ENCODE peak calls at places on chromosomes 4 and X, in five cellular contexts. G is IMR-90, W is H1, D is trophoblast cell, Z is mesenchymal stem cell. J is an unnamed sample.

GRCh38 chrX:33211356-33212254 is at the start of gene DMD:
- DNase-seq in G (peak; percentile 84), W (no peak), D (no peak), Z (peak; percentile 71), J (no peak)

GRCh38 chr4:69760455-69760854 is at the start of gene SULT1B1:
- DNase-seq in G (peak; percentile 43), W (no peak), D (no peak), Z (peak; percentile 45), J (no peak)

GRCh38 chr4:82681759-82682158 is 116.8 kb downstream of the SCD5 start:
- DNase-seq in G (no peak), W (no peak), D (no peak), Z (no peak), J (no peak)

GRCh38 chr4:146333187-146333894 is 119.0 kb downstream of the REELD1 start:
- DNase-seq in G (peak; percentile 68), W (no peak), D (no peak), Z (peak; percentile 74), J (no peak)

GRCh38 chr4:58286335-58286734 is 1176.2 kb upstream of the IGFBP7 start:
- DNase-seq in G (no peak), W (no peak), D (no peak), Z (no peak), J (no peak)

GRCh38 chr4:86338521-86338920 is 21.3 kb downstream of the MAPK10 start:
- DNase-seq in G (no peak), W (no peak), D (no peak), Z (no peak), J (no peak)

GRCh38 chr4:56727150-56727549 is 46.1 kb upstream of the HOPX start:
- DNase-seq in G (peak; percentile 32), W (no peak), D (no peak), Z (peak; percentile 37), J (no peak)

GRCh38 chr4:6148506-6149205 is 51.7 kb downstream of the JAKMIP1 start:
- DNase-seq in G (no peak), W (no peak), D (no peak), Z (no peak), J (no peak)

GRCh38 chrX:49271341-49271740 is 1.7 kb downstream of the PPP1R3F start:
- DNase-seq in G (no peak), W (no peak), D (peak; percentile 57), Z (no peak), J (no peak)

GRCh38 chrX:52979568-52979967 is 21.2 kb upstream of the FAM156A start:
- DNase-seq in G (no peak), W (no peak), D (peak; percentile 15), Z (no peak), J (no peak)

GRCh38 chrX:10600479-10600878 is 19.9 kb downstream of the MID1 start:
- DNase-seq in G (no peak), W (no peak), D (no peak), Z (no peak), J (no peak)

GRCh38 chrX:1163231-1163630 is 49.2 kb downstream of the CRLF2 start:
- DNase-seq in G (no peak), W (no peak), D (no peak), Z (no peak), J (no peak)

GRCh38 chr4:123046096-123046495 is 123.7 kb upstream of the NUDT6 start:
- DNase-seq in G (no peak), W (no peak), D (no peak), Z (no peak), J (no peak)

GRCh38 chr4:16573744-16574143 is 324.7 kb downstream of the LDB2 start:
- DNase-seq in G (peak; percentile 83), W (no peak), D (no peak), Z (no peak), J (no peak)

DNA sequence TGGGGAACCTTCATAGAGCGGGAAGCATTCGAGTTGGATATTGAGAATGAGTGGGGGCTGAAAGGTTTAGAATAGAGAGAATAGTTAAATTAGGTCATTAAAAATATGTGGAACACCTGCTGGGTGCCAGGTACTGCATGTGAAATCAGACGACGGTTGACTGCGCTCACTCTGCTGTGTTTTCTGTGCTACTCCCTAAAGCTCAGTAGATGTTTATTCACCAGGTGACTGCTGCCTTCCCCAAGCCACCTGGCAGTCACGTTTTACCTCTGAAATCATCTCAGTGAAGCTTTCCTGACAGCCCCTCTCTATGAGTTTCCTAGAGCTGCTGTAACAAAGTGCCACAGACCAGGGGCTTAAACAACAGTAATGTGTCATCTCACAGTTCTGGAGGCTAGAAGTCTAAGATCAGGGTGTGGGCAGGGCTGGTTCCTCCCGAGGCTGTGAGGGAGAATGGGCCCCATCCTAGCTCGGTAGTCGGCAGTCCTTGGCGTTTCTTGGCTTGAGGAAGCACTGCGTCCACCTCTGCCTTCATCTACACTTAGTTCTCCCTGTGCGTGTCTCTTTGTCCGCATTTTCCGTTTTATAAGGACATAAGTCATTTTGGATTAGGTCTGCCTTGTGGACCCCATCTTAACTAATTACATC is 25.3 kb downstream of the ADD1 start:
- DNase-seq in G (no peak), W (no peak), D (no peak), Z (no peak), J (no peak)
- H3K23ac ChIP-seq in G (peak overlapping the region; percentile 55), W (no peak overlapping the region), D (no peak overlapping the region), Z (no peak overlapping the region), J (no peak overlapping the region)

DNA sequence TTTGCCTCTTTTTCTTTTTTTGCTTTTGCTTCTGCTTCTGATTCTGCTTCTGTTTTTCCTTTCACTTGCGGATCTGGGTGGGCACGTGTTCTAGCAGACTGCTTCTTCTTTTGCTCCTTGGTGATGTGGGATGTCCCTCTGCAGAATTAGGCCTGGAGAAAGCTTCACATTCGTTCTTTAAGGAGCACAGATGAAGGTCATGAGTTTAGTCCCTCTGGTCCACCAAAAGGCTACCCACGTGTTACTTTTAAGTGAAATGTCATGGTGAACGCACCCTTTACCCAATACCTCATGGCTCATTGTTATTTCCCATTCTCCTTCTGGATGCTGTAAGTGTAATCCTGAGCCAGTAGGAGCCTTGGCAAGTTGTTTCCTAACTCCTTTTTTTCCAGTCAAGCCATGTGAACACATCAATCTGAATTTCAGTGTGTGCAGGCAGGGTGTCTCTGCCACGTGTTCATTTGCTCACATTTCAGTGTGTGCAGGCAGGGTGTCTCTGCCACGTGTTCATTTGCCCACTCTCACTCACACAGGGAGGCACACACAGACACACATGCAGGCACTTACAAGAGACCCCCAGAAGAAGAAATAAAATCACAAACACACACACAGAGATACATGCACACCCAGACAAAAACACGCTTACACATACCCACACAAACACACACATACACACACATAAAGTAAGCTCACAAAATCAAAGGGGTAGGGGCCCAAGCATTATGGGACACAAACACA is 36.9 kb downstream of the NBDY start:
- DNase-seq in G (no peak), W (no peak), D (no peak), Z (peak; percentile 0), J (no peak)
- H4K91ac ChIP-seq in G (no peak overlapping the region), W (no peak overlapping the region), D (no peak overlapping the region), Z (no peak overlapping the region), J (no peak overlapping the region)

GRCh38 chr4:139606600-139607301 is 50.7 kb upstream of the SETD7 start:
- DNase-seq in G (peak; percentile 70), W (no peak), D (no peak), Z (peak; percentile 70), J (no peak)
- H3K4me3 ChIP-seq in G (no peak overlapping the region), W (no peak overlapping the region), D (no peak overlapping the region), Z (no peak overlapping the region), J (no peak overlapping the region)

DNA sequence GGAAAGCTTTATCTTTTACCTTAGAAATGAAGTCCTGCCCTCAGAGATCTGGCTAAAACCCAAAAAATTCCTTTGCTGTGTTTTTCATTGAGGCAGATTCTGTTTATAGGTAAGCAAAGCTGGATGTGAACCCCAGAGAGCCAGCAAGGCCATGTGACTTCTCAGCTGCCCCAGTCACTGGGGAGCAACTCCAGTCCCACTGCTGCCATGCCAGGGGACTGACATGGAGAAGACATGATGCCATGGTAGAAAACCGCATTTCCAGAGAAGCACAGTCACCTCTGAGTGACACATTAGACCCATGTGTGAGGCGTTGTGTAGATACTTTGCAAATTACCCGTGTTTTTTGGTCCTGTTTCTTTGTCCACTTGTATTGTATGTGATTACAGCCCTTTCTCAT is 45.4 kb downstream of the PTTG2 start:
- DNase-seq in G (no peak), W (no peak), D (no peak), Z (no peak), J (no peak)
- H3K23ac ChIP-seq in G (no peak overlapping the region), W (no peak overlapping the region), D (no peak overlapping the region), Z (no peak overlapping the region), J (no peak overlapping the region)

GRCh38 chr4:304987-305680 is at the start of gene ZNF732:
- DNase-seq in G (peak; percentile 19), W (no peak), D (peak; percentile 82), Z (peak; percentile 85), J (peak; percentile 87)
- H4K91ac ChIP-seq in G (no peak within 1 kb of the TSS), W (peak within 1 kb of the TSS; percentile 74), D (peak within 1 kb of the TSS; percentile 61), Z (no peak within 1 kb of the TSS), J (no peak within 1 kb of the TSS)

GRCh38 chrX:37779857-37780256 is at the start of gene CYBB:
- DNase-seq in G (no peak), W (no peak), D (no peak), Z (no peak), J (no peak)
- H3K4me3 ChIP-seq in G (no peak within 1 kb of the TSS), W (no peak within 1 kb of the TSS), D (no peak within 1 kb of the TSS), Z (no peak within 1 kb of the TSS), J (no peak within 1 kb of the TSS)

GRCh38 chr4:76357981-76358380 is 51.4 kb downstream of the STBD1 start:
- DNase-seq in G (no peak), W (no peak), D (no peak), Z (no peak), J (no peak)

GRCh38 chr4:76354517-76355473 is 48.3 kb downstream of the STBD1 start:
- DNase-seq in G (no peak), W (no peak), D (no peak), Z (no peak), J (no peak)
- H3K23ac ChIP-seq in G (no peak overlapping the region), W (no peak overlapping the region), D (no peak overlapping the region), Z (no peak overlapping the region), J (no peak overlapping the region)

GRCh38 chr4:8084031-8084660 is 74.5 kb downstream of the ABLIM2 start:
- DNase-seq in G (no peak), W (no peak), D (no peak), Z (no peak), J (no peak)
- H4K91ac ChIP-seq in G (no peak overlapping the region), W (no peak overlapping the region), D (no peak overlapping the region), Z (no peak overlapping the region), J (no peak overlapping the region)

GRCh38 chr4:24188459-24188858 is 298.6 kb upstream of the PPARGC1A start:
- DNase-seq in G (no peak), W (no peak), D (no peak), Z (no peak), J (no peak)
- H3K4me3 ChIP-seq in G (no peak overlapping the region), W (no peak overlapping the region), D (no peak overlapping the region), Z (no peak overlapping the region), J (no peak overlapping the region)

DNA sequence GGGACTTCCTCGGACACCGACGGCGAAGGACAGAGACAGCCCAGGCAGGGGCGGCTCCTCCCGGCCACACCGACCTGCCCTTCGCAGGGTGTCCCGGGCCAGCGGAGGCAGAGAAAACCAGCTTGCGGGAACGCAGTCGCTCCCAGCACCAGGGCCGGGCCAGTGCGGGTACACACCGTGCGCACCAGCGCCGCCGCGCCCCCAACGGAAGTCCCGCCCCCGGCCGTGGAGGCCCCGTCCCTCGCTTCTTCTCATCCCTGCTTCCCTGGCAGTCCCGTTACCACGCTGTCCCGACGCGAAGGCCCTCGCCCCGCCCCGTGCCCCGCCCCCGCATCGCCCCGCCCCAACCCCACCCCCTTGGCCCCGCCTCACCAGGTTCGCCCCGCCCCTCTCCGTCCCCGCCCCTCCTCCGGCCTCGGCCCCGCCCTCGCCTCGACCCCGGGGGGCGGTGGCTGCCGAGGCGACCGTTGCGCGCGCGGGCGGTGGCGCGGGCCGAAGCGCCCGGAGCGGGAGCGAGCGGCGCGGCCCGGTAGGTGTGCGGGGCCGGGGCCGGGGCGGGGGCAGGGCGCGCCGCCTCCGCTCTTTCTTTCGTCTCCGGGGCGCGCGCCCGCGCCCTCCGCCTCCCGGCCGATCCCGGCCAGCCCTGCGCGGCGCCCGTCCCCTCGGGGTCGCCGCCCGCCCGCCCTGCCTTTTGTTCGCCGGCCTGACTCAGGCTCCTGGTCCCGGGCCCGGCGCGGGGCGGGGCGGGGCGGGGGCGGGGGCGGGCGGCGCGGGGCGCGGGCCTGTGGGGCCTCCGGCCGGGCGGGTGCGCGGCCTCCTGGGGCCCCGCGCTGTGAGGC is at the start of gene RGS12:
- DNase-seq in G (peak; percentile 91), W (peak; percentile 63), D (peak; percentile 94), Z (peak; percentile 94), J (peak; percentile 89)
- H3K23ac ChIP-seq in G (peak within 1 kb of the TSS; percentile 96), W (no peak within 1 kb of the TSS), D (no peak within 1 kb of the TSS), Z (peak within 1 kb of the TSS; percentile 20), J (peak within 1 kb of the TSS; percentile 95)